ENCODE peak calls at places on chromosomes 1 and 21, in nine cellular contexts. G is mucosa of descending colon, U is HEK293T, N is neural crest cell, W is dorsolateral prefrontal cortex, B is NCI-H1436, A is activated B cell treated with CpG ODN at 0.5 μM for 24 hours, J is esophagus squamous epithelium, V is astrocyte of the spinal cord. T is an unnamed sample.

GRCh38 chr1:245742891-245743290 is 588.1 kb downstream of the KIF26B start:
- DNase-seq in G (no peak), U (no peak), N (no peak), W (no peak), B (no peak), A (no peak), J (no peak), V (peak; percentile 93), T (peak; percentile 43)

GRCh38 chr1:23964235-23964668 is 4.6 kb downstream of the PNRC2 start:
- DNase-seq in G (no peak), U (no peak), N (no peak), W (no peak), B (no peak), A (no peak), J (no peak), V (no peak), T (no peak)

GRCh38 chr21:45945868-45946210 is 35.7 kb upstream of the COL6A1 start:
- DNase-seq in G (no peak), U (no peak), N (no peak), W (no peak), B (no peak), A (no peak), J (no peak), V (no peak), T (no peak)

GRCh38 chr1:69029649-69030048 is 532.8 kb upstream of the DEPDC1 start:
- DNase-seq in G (no peak), U (no peak), N (no peak), W (no peak), B (no peak), A (no peak), J (no peak), V (no peak), T (no peak)

GRCh38 chr21:33643658-33644311 is 1.5 kb downstream of the ITSN1 start:
- DNase-seq in G (no peak), U (no peak), N (peak; percentile 2), W (no peak), B (no peak), A (no peak), J (no peak), V (peak; percentile 52), T (peak; percentile 18)

GRCh38 chr1:204887846-204888245 is 17.2 kb downstream of the NFASC start:
- DNase-seq in G (no peak), U (no peak), N (no peak), W (no peak), B (peak; percentile 97), A (no peak), J (no peak), V (no peak), T (no peak)

GRCh38 chr1:47593001-47593568 is 155.2 kb downstream of the FOXD2 start:
- DNase-seq in G (no peak), U (no peak), N (no peak), W (no peak), B (no peak), A (no peak), J (no peak), V (no peak), T (no peak)

GRCh38 chr1:10188133-10188532 is 22.2 kb upstream of the KIF1B start:
- DNase-seq in G (no peak), U (no peak), N (no peak), W (no peak), B (no peak), A (no peak), J (no peak), V (no peak), T (no peak)

GRCh38 chr1:240658312-240658975 is 46.5 kb upstream of the GREM2 start:
- DNase-seq in G (no peak), U (no peak), N (no peak), W (no peak), B (no peak), A (no peak), J (no peak), V (peak; percentile 32), T (no peak)

GRCh38 chr1:183739640-183740385 is 65.1 kb upstream of the RGL1 start:
- DNase-seq in G (peak; percentile 11), U (no peak), N (no peak), W (no peak), B (no peak), A (no peak), J (no peak), V (no peak), T (no peak)

GRCh38 chr1:116457944-116458343 is 84.9 kb downstream of the ATP1A1 start:
- DNase-seq in G (no peak), U (no peak), N (no peak), W (no peak), B (no peak), A (no peak), J (no peak), V (peak; percentile 3), T (no peak)

GRCh38 chr1:191368891-191369654 is 789.2 kb upstream of the RGS18 start:
- DNase-seq in G (no peak), U (no peak), N (no peak), W (no peak), B (no peak), A (no peak), J (no peak), V (no peak), T (no peak)

GRCh38 chr1:70143052-70143659 is 62.2 kb downstream of the LRRC40 start:
- DNase-seq in G (no peak), U (peak; percentile 36), N (no peak), W (no peak), B (no peak), A (no peak), J (no peak), V (peak; percentile 54), T (no peak)

GRCh38 chr1:231935856-231936255 is 309.3 kb downstream of the DISC1 start:
- DNase-seq in G (no peak), U (no peak), N (no peak), W (no peak), B (no peak), A (no peak), J (no peak), V (no peak), T (no peak)

GRCh38 chr1:184973308-184974085 is 811 bp downstream of the NIBAN1 start:
- DNase-seq in G (peak; percentile 29), U (peak; percentile 56), N (peak; percentile 18), W (no peak), B (peak; percentile 19), A (peak; percentile 61), J (no peak), V (peak; percentile 76), T (peak; percentile 48)

GRCh38 chr1:100717218-100717617 is 2.3 kb upstream of the VCAM1 start:
- DNase-seq in G (no peak), U (no peak), N (no peak), W (no peak), B (no peak), A (no peak), J (no peak), V (no peak), T (no peak)

GRCh38 chr1:211813590-211813989 is 17.0 kb downstream of the LPGAT1 start:
- DNase-seq in G (no peak), U (no peak), N (no peak), W (no peak), B (no peak), A (no peak), J (no peak), V (peak; percentile 66), T (no peak)

GRCh38 chr1:27864264-27864895 is 8.0 kb upstream of the THEMIS2 start:
- DNase-seq in G (no peak), U (no peak), N (no peak), W (no peak), B (no peak), A (no peak), J (no peak), V (no peak), T (no peak)

GRCh38 chr1:84300991-84301758 is at the start of gene SAMD13:
- DNase-seq in G (peak; percentile 99), U (peak; percentile 68), N (no peak), W (peak; percentile 47), B (peak; percentile 74), A (no peak), J (no peak), V (peak; percentile 78), T (no peak)

GRCh38 chr1:29249951-29250581 is 13.7 kb downstream of the PTPRU start:
- DNase-seq in G (no peak), U (no peak), N (no peak), W (peak; percentile 6), B (no peak), A (no peak), J (no peak), V (no peak), T (no peak)

GRCh38 chr1:201191723-201192477 is 1.3 kb downstream of the IGFN1 start:
- DNase-seq in G (no peak), U (no peak), N (no peak), W (no peak), B (no peak), A (no peak), J (no peak), V (peak; percentile 87), T (peak; percentile 98)

GRCh38 chr1:159188375-159188788 is 16.3 kb upstream of the ACKR1 start:
- DNase-seq in G (peak; percentile 25), U (no peak), N (peak; percentile 67), W (peak; percentile 56), B (no peak), A (peak; percentile 64), J (no peak), V (no peak), T (no peak)

GRCh38 chr1:165564561-165564960 is 20.8 kb downstream of the LRRC52 start:
- DNase-seq in G (no peak), U (no peak), N (no peak), W (no peak), B (no peak), A (no peak), J (no peak), V (no peak), T (no peak)

GRCh38 chr1:35924838-35925237 is 6.1 kb upstream of the AGO3 start:
- DNase-seq in G (no peak), U (no peak), N (no peak), W (no peak), B (no peak), A (no peak), J (no peak), V (no peak), T (no peak)

GRCh38 chr1:44293761-44294315 is 61.2 kb downstream of the ERI3 start:
- DNase-seq in G (peak; percentile 66), U (no peak), N (no peak), W (no peak), B (no peak), A (no peak), J (no peak), V (no peak), T (no peak)

GRCh38 chr1:44268054-44268453 is 54.8 kb downstream of the DMAP1 start:
- DNase-seq in G (no peak), U (no peak), N (no peak), W (no peak), B (no peak), A (no peak), J (no peak), V (no peak), T (no peak)

GRCh38 chr1:167718926-167719691 is 2.7 kb upstream of the MPZL1 start:
- DNase-seq in G (no peak), U (no peak), N (no peak), W (no peak), B (no peak), A (no peak), J (no peak), V (no peak), T (no peak)

GRCh38 chr1:92701147-92701546 is 83.8 kb downstream of the EVI5 start:
- DNase-seq in G (no peak), U (no peak), N (no peak), W (no peak), B (no peak), A (no peak), J (no peak), V (no peak), T (no peak)